ENCODE peak calls at places on chromosomes 2 and 18, in ten cellular contexts. K is AG09309, G is DND-41, T is tibial artery, F is osteoblast, B is A549, O is thoracic aorta, J is upper lobe of right lung, Y is upper lobe of left lung, H is GM12878. E is an unnamed sample.

GRCh38 chr2:102055346-102055975 is 63.7 kb downstream of the IL1R2 start:
- DNase-seq in G (no peak), F (no peak), B (no peak), T (no peak), O (no peak), J (no peak), K (no peak), H (no peak), Y (no peak), E (no peak)

GRCh38 chr2:137888845-137889244 is 75.4 kb upstream of the HNMT start:
- DNase-seq in T (no peak), B (peak), H (no peak), K (no peak), J (no peak), G (peak), F (peak), O (no peak), Y (peak), E (no peak)

GRCh38 chr2:237254911-237255578 is 158.9 kb downstream of the COL6A3 start:
- DNase-seq in B (no peak), J (no peak), K (no peak), G (no peak), T (no peak), F (peak), Y (no peak), O (no peak), H (no peak), E (peak)

GRCh38 chr2:32947076-32947483 is 327 bp downstream of the LTBP1 start:
- DNase-seq in J (peak), T (no peak), Y (no peak), K (no peak), F (no peak), H (no peak), G (no peak), B (peak), O (no peak), E (no peak)

GRCh38 chr18:38006541-38006940 is 440.9 kb upstream of the CELF4 start:
- DNase-seq in F (no peak), G (no peak), J (no peak), T (no peak), K (no peak), O (no peak), B (no peak), H (no peak), Y (no peak), E (no peak)

GRCh38 chr2:121562269-121563176 is 31.8 kb downstream of the RNU4ATAC start:
- DNase-seq in Y (no peak), J (no peak), B (no peak), K (no peak), O (no peak), G (no peak), T (no peak), H (no peak), F (no peak), E (no peak)

GRCh38 chr2:241912021-241912555 is 42.6 kb downstream of the RTP5 start:
- DNase-seq in Y (no peak), O (no peak), K (no peak), F (peak), J (peak), H (no peak), B (no peak), G (no peak), T (no peak), E (no peak)

GRCh38 chr2:36456227-36456788 is 100.7 kb downstream of the CRIM1 start:
- DNase-seq in G (no peak), K (no peak), T (peak), B (no peak), H (no peak), Y (peak), J (peak), F (peak), O (peak), E (peak)

GRCh38 chr2:37604716-37605115 is 66.7 kb downstream of the CDC42EP3 start:
- DNase-seq in K (no peak), Y (no peak), B (no peak), T (no peak), O (no peak), J (no peak), G (no peak), H (no peak), F (no peak), E (no peak)

GRCh38 chr2:25794544-25795276 is 83.6 kb downstream of the ASXL2 start:
- DNase-seq in J (no peak), F (no peak), H (peak), O (no peak), B (no peak), T (no peak), Y (no peak), K (no peak), G (no peak), E (no peak)

GRCh38 chr2:224802407-224802806 is 86.2 kb upstream of the CCDC195 start:
- DNase-seq in Y (no peak), B (no peak), F (no peak), J (no peak), H (no peak), O (no peak), K (no peak), T (no peak), G (no peak), E (no peak)

GRCh38 chr18:63505566-63506335 is 29.0 kb downstream of the SERPINB5 start:
- DNase-seq in K (no peak), H (no peak), J (no peak), Y (no peak), B (peak), O (no peak), T (no peak), G (peak), F (peak), E (no peak)

GRCh38 chr2:36352024-36352398 is 3.6 kb upstream of the CRIM1 start:
- DNase-seq in Y (no peak), F (no peak), O (no peak), T (no peak), G (no peak), B (peak), K (no peak), H (peak), J (no peak), E (no peak)

GRCh38 chr18:62957885-62958472 is 242.6 kb downstream of the PHLPP1 start:
- DNase-seq in Y (peak), K (no peak), B (peak), H (no peak), O (no peak), F (no peak), J (no peak), G (peak), T (peak), E (no peak)

GRCh38 chr18:60358516-60358915 is 14.1 kb downstream of the MC4R start:
- DNase-seq in T (no peak), G (no peak), O (no peak), Y (no peak), B (no peak), J (no peak), K (no peak), F (no peak), H (no peak), E (peak)

GRCh38 chr2:172179045-172179742 is 76.5 kb upstream of the DLX2 start:
- DNase-seq in Y (no peak), G (peak), J (no peak), H (no peak), F (no peak), T (no peak), B (no peak), O (no peak), K (no peak), E (no peak)

GRCh38 chr2:29066271-29066860 is 8.0 kb downstream of the PCARE start:
- DNase-seq in J (no peak), T (peak), H (no peak), O (no peak), B (no peak), K (no peak), F (no peak), Y (peak), G (no peak), E (no peak)

GRCh38 chr2:16275131-16275530 is 334.8 kb downstream of the MYCN start:
- DNase-seq in B (no peak), G (no peak), T (no peak), J (no peak), F (no peak), Y (no peak), K (no peak), H (no peak), O (no peak), E (no peak)

GRCh38 chr2:10934979-10935350 is 23.2 kb downstream of the KCNF1 start:
- DNase-seq in H (no peak), G (no peak), T (no peak), O (no peak), Y (no peak), J (no peak), F (no peak), K (no peak), B (no peak), E (no peak)

GRCh38 chr2:133247613-133248012 is 320.6 kb downstream of the NCKAP5 start:
- DNase-seq in Y (no peak), K (no peak), J (no peak), B (no peak), F (no peak), H (peak), G (no peak), T (no peak), O (no peak), E (no peak)

GRCh38 chr2:220695397-220696279 is 876.5 kb downstream of the EPHA4 start:
- DNase-seq in B (no peak), K (no peak), T (no peak), O (no peak), H (no peak), J (no peak), Y (no peak), F (no peak), G (no peak), E (no peak)

GRCh38 chr2:204491528-204491927 is 53.7 kb upstream of the PARD3B start:
- DNase-seq in O (no peak), T (no peak), J (no peak), F (no peak), B (no peak), Y (no peak), K (no peak), G (no peak), H (no peak), E (peak)

GRCh38 chr2:144078091-144078490 is 441.8 kb downstream of the ZEB2 start:
- DNase-seq in Y (no peak), G (no peak), O (no peak), K (no peak), F (no peak), B (no peak), J (no peak), H (no peak), T (no peak), E (no peak)

GRCh38 chr2:54687595-54688152 is 35.8 kb upstream of the EML6 start:
- DNase-seq in B (no peak), G (no peak), H (no peak), T (no peak), J (no peak), K (no peak), F (no peak), O (no peak), Y (no peak), E (no peak)

GRCh38 chr2:29130295-29130694 is 15.1 kb downstream of the CLIP4 start:
- DNase-seq in T (no peak), O (no peak), B (peak), F (no peak), J (no peak), Y (peak), G (no peak), H (no peak), K (peak), E (peak)

GRCh38 chr2:216388046-216388884 is 16.0 kb upstream of the MARCHF4 start:
- DNase-seq in H (peak), Y (no peak), J (no peak), G (no peak), T (no peak), K (no peak), F (no peak), O (no peak), B (no peak), E (no peak)

GRCh38 chr2:44170337-44170736 is 1.7 kb downstream of the PPM1B start:
- DNase-seq in H (no peak), J (no peak), F (no peak), K (peak), B (no peak), T (no peak), O (no peak), G (no peak), Y (no peak), E (no peak)

GRCh38 chr18:47561316-47561715 is 309.9 kb upstream of the SKOR2 start:
- DNase-seq in Y (no peak), H (no peak), T (no peak), K (no peak), B (no peak), F (no peak), O (no peak), J (no peak), G (no peak), E (no peak)

GRCh38 chr2:219752731-219753130 is 125.3 kb downstream of the SLC4A3 start:
- DNase-seq in O (no peak), Y (no peak), K (no peak), J (no peak), H (no peak), B (no peak), T (no peak), F (no peak), G (no peak), E (no peak)

GRCh38 chr2:24831736-24832421 is 38.7 kb downstream of the CENPO start:
- DNase-seq in H (no peak), G (no peak), T (no peak), J (peak), O (no peak), F (peak), Y (no peak), K (no peak), B (no peak), E (no peak)

GRCh38 chr2:43218550-43219382 is 7.6 kb downstream of the ZFP36L2 start:
- DNase-seq in T (peak), K (no peak), F (peak), B (peak), O (no peak), H (no peak), Y (peak), G (peak), J (peak), E (no peak)

GRCh38 chr2:111924617-111925107 is 26.3 kb downstream of the MERTK start:
- DNase-seq in J (no peak), B (no peak), G (no peak), K (no peak), Y (no peak), O (no peak), T (no peak), F (no peak), H (no peak), E (no peak)

GRCh38 chr2:111923271-111923670 is 24.9 kb downstream of the MERTK start:
- DNase-seq in B (no peak), O (no peak), K (peak), G (no peak), J (no peak), T (no peak), F (no peak), Y (no peak), H (no peak), E (peak)

GRCh38 chr2:111919794-111920608 is 21.6 kb downstream of the MERTK start:
- DNase-seq in F (no peak), T (peak), H (no peak), K (no peak), G (no peak), J (peak), B (no peak), Y (peak), O (no peak), E (no peak)

GRCh38 chr2:111918383-111918806 is 20.0 kb downstream of the MERTK start:
- DNase-seq in O (no peak), F (no peak), K (peak), G (no peak), Y (no peak), H (no peak), T (no peak), B (no peak), J (no peak), E (peak)

GRCh38 chr2:111919362-111919761 is 21.0 kb downstream of the MERTK start:
- DNase-seq in T (no peak), F (no peak), H (no peak), G (no peak), Y (no peak), J (no peak), O (no peak), B (no peak), K (no peak), E (no peak)
- TF ChIP-seq CTCF in T (no peak), F (peak), H (peak), G (peak), Y (no peak), J (peak), O (no peak), B (no peak), K (no peak), E (no peak)

GRCh38 chr2:131039908-131040660 is 53.2 kb downstream of the FAM168B start:
- DNase-seq in K (no peak), O (no peak), T (no peak), Y (no peak), G (no peak), H (no peak), F (peak), J (peak), B (no peak), E (no peak)

GRCh38 chr2:131040661-131041401 is 52.4 kb downstream of the FAM168B start:
- DNase-seq in B (no peak), O (no peak), G (peak), Y (no peak), K (no peak), T (no peak), F (peak), J (no peak), H (no peak), E (no peak)

GRCh38 chr2:131042161-131042775 is 51.0 kb downstream of the FAM168B start:
- DNase-seq in H (no peak), K (no peak), O (no peak), J (no peak), Y (no peak), B (no peak), F (peak), G (peak), T (no peak), E (no peak)

GRCh38 chr2:131043199-131044077 is 49.8 kb downstream of the FAM168B start:
- DNase-seq in Y (no peak), O (no peak), J (no peak), B (no peak), F (peak), K (no peak), G (no peak), T (no peak), H (no peak), E (no peak)

DNA sequence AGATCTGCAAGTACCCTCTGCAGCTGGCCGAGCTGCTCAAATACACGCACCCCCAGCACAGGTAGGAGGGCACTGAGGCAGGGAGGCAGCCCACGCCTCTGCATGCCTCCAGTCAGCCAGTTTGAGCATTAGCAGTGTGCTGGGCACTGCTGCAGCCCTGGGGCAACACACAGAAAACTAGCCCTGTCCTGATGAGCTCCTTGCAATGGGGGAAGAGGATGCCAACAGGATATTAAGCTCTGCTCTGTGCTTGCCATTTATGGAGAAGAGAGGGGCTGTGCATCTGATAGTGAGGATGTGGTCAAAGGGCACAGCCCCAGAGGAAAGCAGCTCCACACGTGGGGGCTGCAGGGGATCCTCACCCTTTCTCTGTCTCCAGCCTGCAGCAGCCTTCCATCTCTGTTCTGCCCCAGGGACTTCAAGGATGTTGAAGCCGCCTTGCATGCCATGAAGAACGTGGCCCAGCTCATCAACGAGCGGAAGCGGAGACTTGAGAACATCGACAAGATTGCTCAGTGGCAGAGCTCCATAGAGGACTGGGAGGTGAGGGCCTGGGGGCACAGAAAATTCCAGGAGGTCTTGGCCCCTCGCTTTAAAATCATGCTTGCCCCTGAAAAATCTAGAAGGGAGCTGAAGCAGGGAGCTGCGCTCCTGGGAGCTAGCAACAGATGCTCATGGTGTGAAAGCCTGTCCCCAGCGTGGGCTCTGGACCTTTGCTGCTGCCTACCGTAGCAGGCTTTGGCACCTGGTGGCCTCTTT is 51.7 kb downstream of the FAM168B start:
- DNase-seq in F (no peak), K (no peak), Y (no peak), T (no peak), J (no peak), B (no peak), H (no peak), O (no peak), G (peak), E (no peak)
- H3K4me3 ChIP-seq in F (no peak), K (no peak), Y (no peak), T (no peak), J (no peak), B (no peak), H (no peak), O (no peak), G (no peak), E (no peak)

DNA sequence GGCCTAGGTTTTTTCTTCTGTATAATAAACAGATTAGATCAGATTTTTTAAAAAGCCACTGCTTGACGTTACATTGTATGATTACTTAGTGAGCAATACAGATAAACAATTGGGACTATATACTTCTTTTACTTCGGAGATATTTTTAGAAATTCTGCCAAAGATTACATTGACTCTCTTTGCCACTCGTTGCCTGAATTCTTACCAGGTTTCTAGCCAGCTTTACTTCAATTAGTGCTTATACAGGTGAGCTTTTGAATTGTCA is 156.6 kb downstream of the HAUS1 start:
- DNase-seq in Y (no peak), G (no peak), T (no peak), J (no peak), F (no peak), H (no peak), B (no peak), K (no peak), O (no peak), E (no peak)
- TF ChIP-seq CTCF in Y (no peak), G (no peak), T (no peak), J (no peak), F (no peak), H (no peak), B (no peak), K (no peak), O (no peak), E (no peak)

GRCh38 chr2:69789762-69790600 is 39.5 kb upstream of the GMCL1 start:
- DNase-seq in G (no peak), T (no peak), H (no peak), Y (no peak), O (no peak), J (no peak), K (no peak), F (no peak), B (no peak), E (no peak)
- H3K4me3 ChIP-seq in G (no peak), T (peak), H (peak), Y (no peak), O (peak), J (no peak), K (no peak), F (no peak), B (no peak), E (no peak)

DNA sequence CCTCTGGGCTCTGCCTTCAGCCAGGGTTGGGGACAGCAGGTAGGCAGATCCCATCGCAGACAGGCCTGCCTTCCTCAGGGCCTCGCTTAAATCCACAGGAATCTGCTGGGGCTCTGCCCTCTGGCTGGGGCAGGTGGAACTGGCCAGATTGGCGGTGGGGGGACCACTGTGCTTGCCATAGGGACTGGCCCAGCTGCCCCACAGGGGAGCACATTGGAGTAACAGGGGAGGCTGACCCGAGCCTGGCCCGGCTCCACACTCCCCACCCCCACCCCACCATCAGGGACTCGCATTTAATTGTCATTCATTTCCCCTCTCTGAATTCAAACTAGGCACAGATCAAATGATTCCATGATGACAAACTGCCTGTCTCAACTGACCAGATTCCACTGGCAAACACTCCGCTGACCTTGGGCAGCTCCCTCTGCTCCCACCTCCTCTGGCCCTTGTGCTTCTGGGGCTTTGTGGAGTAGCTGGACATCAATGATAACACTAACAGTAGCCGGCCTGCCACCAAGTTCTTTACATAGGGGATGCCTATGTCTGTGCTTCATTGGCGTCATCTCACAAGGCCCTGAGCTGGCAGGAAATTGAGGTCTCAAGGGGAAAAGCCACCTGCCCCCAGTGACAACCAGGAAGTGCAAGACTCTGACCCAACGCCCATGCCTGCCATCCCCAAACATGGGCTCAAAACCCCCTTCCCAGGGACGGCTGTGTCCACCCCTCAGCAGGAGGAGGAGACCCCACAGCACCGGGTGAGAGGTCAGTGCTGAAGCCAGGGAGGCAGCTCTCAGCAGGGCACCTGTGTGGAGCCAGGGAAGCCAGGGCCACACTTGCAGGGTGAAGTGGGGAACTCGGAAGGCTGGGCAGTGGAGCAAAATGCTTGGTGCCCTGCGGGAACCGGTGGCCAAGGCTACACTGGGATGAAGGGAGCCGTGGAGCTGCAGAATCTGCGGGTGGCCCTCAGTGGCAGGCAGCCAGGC is 2.1 kb upstream of the B3GNT7 start:
- DNase-seq in T (no peak), B (peak), H (peak), Y (peak), K (no peak), F (peak), J (peak), G (peak), O (no peak), E (no peak)
- TF ChIP-seq CTCF in T (no peak), B (no peak), H (peak), Y (no peak), K (peak), F (peak), J (peak), G (no peak), O (no peak), E (peak)

GRCh38 chr2:64114063-64114911 is 29.9 kb downstream of the PELI1 start:
- DNase-seq in G (no peak), F (no peak), Y (no peak), K (peak), J (no peak), B (no peak), H (peak), T (no peak), O (no peak), E (no peak)
- H3K4me3 ChIP-seq in G (no peak), F (no peak), Y (no peak), K (no peak), J (no peak), B (no peak), H (peak), T (no peak), O (no peak), E (no peak)

E was measured in HFF-Myc.